ENCODE peak calls at places on chromosomes 4 and X, in nine cellular contexts. X is AG09319, S is astrocyte, R is choroid plexus epithelial cell, A is neural progenitor cell, I is ascending aorta, P is osteocyte, T is upper lobe of right lung, G is upper lobe of left lung. V is an unnamed sample.

GRCh38 chr4:15779336-15779735 is 1.2 kb downstream of the CD38 start:
- DNase-seq in P (no peak), S (peak), R (peak), T (peak), I (peak), A (peak), X (no peak), G (peak), V (peak)

GRCh38 chr4:99208719-99209075 is 10.3 kb downstream of the ADH6 start:
- DNase-seq in P (no peak), G (no peak), A (no peak), T (no peak), S (no peak), X (no peak), I (no peak), R (no peak), V (no peak)

GRCh38 chr4:109313168-109314133 is 11.0 kb upstream of the COL25A1 start:
- DNase-seq in P (no peak), S (no peak), A (peak), I (no peak), R (peak), G (no peak), T (no peak), X (no peak), V (no peak)

GRCh38 chr4:118883861-118884260 is 4.8 kb upstream of the SYNPO2 start:
- DNase-seq in G (no peak), A (no peak), T (no peak), X (no peak), S (no peak), I (no peak), R (peak), P (no peak), V (no peak)

GRCh38 chr4:1655081-1655480 is 29.0 kb downstream of the FAM53A start:
- DNase-seq in R (no peak), T (no peak), P (no peak), A (no peak), I (no peak), G (no peak), S (no peak), X (no peak), V (no peak)

GRCh38 chr4:113502476-113502875 is 259.1 kb downstream of the CAMK2D start:
- DNase-seq in X (no peak), G (no peak), A (no peak), I (no peak), R (peak), P (no peak), S (no peak), T (no peak), V (no peak)

GRCh38 chr4:48954314-48954713 is 31.8 kb upstream of the CWH43 start:
- DNase-seq in A (no peak), S (peak), R (peak), I (no peak), T (no peak), P (no peak), G (no peak), X (no peak), V (no peak)

GRCh38 chr4:169117591-169118081 is 107.6 kb upstream of the CBR4 start:
- DNase-seq in S (peak), X (no peak), P (no peak), R (peak), T (no peak), I (peak), G (no peak), A (no peak), V (no peak)

GRCh38 chr4:140652601-140653000 is 83.8 kb upstream of the UCP1 start:
- DNase-seq in T (no peak), A (no peak), P (no peak), S (no peak), X (no peak), I (no peak), R (no peak), G (no peak), V (no peak)

GRCh38 chr4:183797445-183798248 is 107.5 kb upstream of the STOX2 start:
- DNase-seq in R (peak), T (peak), I (no peak), S (peak), P (no peak), A (peak), X (no peak), G (peak), V (peak)

GRCh38 chr4:89614155-89614554 is 222.8 kb downstream of the SNCA start:
- DNase-seq in S (no peak), P (no peak), G (no peak), T (no peak), R (no peak), A (no peak), X (no peak), I (no peak), V (no peak)

GRCh38 chr4:187541666-187542065 is 453.9 kb upstream of the ZFP42 start:
- DNase-seq in A (no peak), I (no peak), R (no peak), P (no peak), G (no peak), X (no peak), T (no peak), S (no peak), V (no peak)

GRCh38 chr4:84644087-84644486 is 61.2 kb downstream of the CDS1 start:
- DNase-seq in X (no peak), S (no peak), G (no peak), P (no peak), I (no peak), A (peak), R (no peak), T (no peak), V (no peak)

GRCh38 chr4:165364452-165365080 is 14.2 kb upstream of the CPE start:
- DNase-seq in P (no peak), I (no peak), S (peak), R (no peak), G (no peak), T (no peak), X (no peak), A (no peak), V (no peak)

GRCh38 chrX:106862972-106863688 is 40.0 kb downstream of the RIPPLY1 start:
- DNase-seq in R (peak), I (no peak), T (no peak), A (peak), G (no peak), X (no peak), P (no peak), S (no peak), V (peak)

GRCh38 chr4:65007841-65008439 is 598.7 kb upstream of the TECRL start:
- DNase-seq in I (no peak), A (peak), X (no peak), T (no peak), R (peak), P (no peak), G (no peak), S (peak), V (peak)
- TF ChIP-seq CTCF in I (no peak), A (peak), X (no peak), T (peak), R (peak), P (peak), G (no peak), S (peak), V (peak)

GRCh38 chrX:121858867-121859647 is 811.6 kb downstream of the GLUD2 start:
- DNase-seq in G (no peak), T (no peak), A (no peak), R (no peak), P (no peak), S (no peak), X (no peak), I (no peak), V (no peak)

DNA sequence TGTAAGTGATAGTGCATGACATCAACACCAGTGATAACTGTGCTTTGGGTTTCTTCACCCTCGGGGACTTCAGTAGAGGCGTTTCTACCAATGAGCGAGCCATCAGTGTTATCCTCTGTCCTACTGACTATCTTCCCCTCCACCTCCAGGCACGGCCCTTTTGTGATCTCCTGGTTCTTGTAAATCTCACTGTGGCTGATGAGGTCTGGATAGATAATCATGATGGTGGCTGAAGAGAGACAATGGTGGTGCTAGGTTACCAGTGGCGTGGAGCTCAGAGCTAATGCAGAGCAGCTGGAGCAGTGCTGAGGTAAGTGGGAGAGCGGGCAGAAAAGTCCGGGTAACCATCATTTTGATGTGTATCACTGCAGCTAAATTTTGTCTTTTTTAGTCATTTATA is 816.6 kb downstream of the GLUD2 start:
- DNase-seq in P (no peak), X (no peak), S (no peak), G (no peak), T (no peak), A (no peak), R (no peak), I (no peak), V (no peak)
- TF ChIP-seq CTCF in P (no peak), X (no peak), S (no peak), G (no peak), T (no peak), A (no peak), R (no peak), I (no peak), V (no peak)

GRCh38 chr4:73867783-73868182 is 1.4 kb upstream of the CXCL1 start:
- DNase-seq in A (no peak), S (no peak), R (peak), P (no peak), X (no peak), G (peak), I (no peak), T (no peak), V (no peak)
- TF ChIP-seq CTCF in A (no peak), S (no peak), R (peak), P (no peak), X (no peak), G (no peak), I (no peak), T (no peak), V (no peak)

GRCh38 chr4:185304944-185305690 is 90.6 kb downstream of the LRP2BP start:
- DNase-seq in X (no peak), A (peak), S (no peak), T (peak), G (peak), P (no peak), I (no peak), R (peak), V (peak)
- TF ChIP-seq CTCF in X (peak), A (peak), S (peak), T (peak), G (no peak), P (peak), I (no peak), R (peak), V (peak)